ENCODE peak calls at places on chromosomes 2 and 18, in five cellular contexts. One of them, this sample, is unnamed. For H3K4me1, the result is how much of the 10 kb centered on the place peaks cover.

GRCh38 chr18:27546991-27547390 is 361.9 kb upstream of the CHST9 start:
- DNase-seq in heart left ventricle: no peak
- DNase-seq in effector memory CD4-positive, alpha-beta T cell: no peak
- DNase-seq in CD8-positive, alpha-beta T cell: no peak
- DNase-seq in SJSA1: no peak
- DNase-seq in this sample: no peak

GRCh38 chr2:60533114-60534033 is 20.1 kb downstream of the BCL11A start:
- DNase-seq in heart left ventricle: no peak
- DNase-seq in effector memory CD4-positive, alpha-beta T cell: no peak
- DNase-seq in CD8-positive, alpha-beta T cell: no peak
- DNase-seq in SJSA1: no peak
- DNase-seq in this sample: no peak

GRCh38 chr2:10032746-10033105 is 10.6 kb upstream of the KLF11 start:
- DNase-seq in heart left ventricle: peak
- DNase-seq in effector memory CD4-positive, alpha-beta T cell: no peak
- DNase-seq in CD8-positive, alpha-beta T cell: no peak
- DNase-seq in SJSA1: no peak
- DNase-seq in this sample: no peak

GRCh38 chr2:18891598-18892345 is 302.4 kb upstream of the NT5C1B start:
- DNase-seq in heart left ventricle: no peak
- DNase-seq in effector memory CD4-positive, alpha-beta T cell: no peak
- DNase-seq in CD8-positive, alpha-beta T cell: no peak
- DNase-seq in SJSA1: no peak
- DNase-seq in this sample: no peak

GRCh38 chr2:33441235-33441810 is 35.1 kb upstream of the RASGRP3 start:
- DNase-seq in heart left ventricle: peak
- DNase-seq in effector memory CD4-positive, alpha-beta T cell: no peak
- DNase-seq in CD8-positive, alpha-beta T cell: peak
- DNase-seq in SJSA1: peak
- DNase-seq in this sample: no peak

GRCh38 chr2:220556658-220557057 is 929.2 kb downstream of the SLC4A3 start:
- DNase-seq in heart left ventricle: no peak
- DNase-seq in effector memory CD4-positive, alpha-beta T cell: no peak
- DNase-seq in CD8-positive, alpha-beta T cell: no peak
- DNase-seq in SJSA1: no peak
- DNase-seq in this sample: no peak

GRCh38 chr18:8422391-8422790 is 186.8 kb upstream of the RAB12 start:
- DNase-seq in heart left ventricle: no peak
- DNase-seq in effector memory CD4-positive, alpha-beta T cell: no peak
- DNase-seq in CD8-positive, alpha-beta T cell: no peak
- DNase-seq in SJSA1: no peak
- DNase-seq in this sample: no peak

GRCh38 chr18:31050635-31051034 is 8.1 kb upstream of the DSC3 start:
- DNase-seq in heart left ventricle: no peak
- DNase-seq in effector memory CD4-positive, alpha-beta T cell: no peak
- DNase-seq in CD8-positive, alpha-beta T cell: no peak
- DNase-seq in SJSA1: no peak
- DNase-seq in this sample: no peak

GRCh38 chr2:69628325-69629038 is 15.1 kb downstream of the AAK1 start:
- DNase-seq in heart left ventricle: no peak
- DNase-seq in effector memory CD4-positive, alpha-beta T cell: no peak
- DNase-seq in CD8-positive, alpha-beta T cell: no peak
- DNase-seq in SJSA1: no peak
- DNase-seq in this sample: no peak

GRCh38 chr2:191311627-191312026 is 66.4 kb downstream of the MYO1B start:
- DNase-seq in heart left ventricle: no peak
- DNase-seq in effector memory CD4-positive, alpha-beta T cell: no peak
- DNase-seq in CD8-positive, alpha-beta T cell: no peak
- DNase-seq in SJSA1: no peak
- DNase-seq in this sample: no peak

GRCh38 chr2:50448556-50448955 is 583.4 kb downstream of the NRXN1 start:
- DNase-seq in heart left ventricle: no peak
- DNase-seq in effector memory CD4-positive, alpha-beta T cell: no peak
- DNase-seq in CD8-positive, alpha-beta T cell: no peak
- DNase-seq in SJSA1: no peak
- DNase-seq in this sample: no peak

GRCh38 chr2:96928277-96928781 is 58.1 kb downstream of the FAM178B start:
- DNase-seq in heart left ventricle: no peak
- DNase-seq in effector memory CD4-positive, alpha-beta T cell: no peak
- DNase-seq in CD8-positive, alpha-beta T cell: no peak
- DNase-seq in SJSA1: no peak
- DNase-seq in this sample: no peak

GRCh38 chr2:203675086-203675485 is 31.4 kb upstream of the CD28 start:
- DNase-seq in heart left ventricle: no peak
- DNase-seq in effector memory CD4-positive, alpha-beta T cell: no peak
- DNase-seq in CD8-positive, alpha-beta T cell: no peak
- DNase-seq in SJSA1: no peak
- DNase-seq in this sample: no peak

GRCh38 chr18:24814521-24814920 is 354.1 kb downstream of the HRH4 start:
- DNase-seq in heart left ventricle: no peak
- DNase-seq in effector memory CD4-positive, alpha-beta T cell: no peak
- DNase-seq in CD8-positive, alpha-beta T cell: no peak
- DNase-seq in SJSA1: no peak
- DNase-seq in this sample: no peak

GRCh38 chr18:29418136-29418535 is 1241.2 kb upstream of the CDH2 start:
- DNase-seq in heart left ventricle: no peak
- DNase-seq in effector memory CD4-positive, alpha-beta T cell: no peak
- DNase-seq in CD8-positive, alpha-beta T cell: no peak
- DNase-seq in SJSA1: no peak
- DNase-seq in this sample: no peak

GRCh38 chr2:239249781-239250180 is 151.0 kb downstream of the HDAC4 start:
- DNase-seq in heart left ventricle: peak
- DNase-seq in effector memory CD4-positive, alpha-beta T cell: no peak
- DNase-seq in CD8-positive, alpha-beta T cell: no peak
- DNase-seq in SJSA1: no peak
- DNase-seq in this sample: peak

GRCh38 chr2:236536727-236537398 is 32.8 kb upstream of the ACKR3 start:
- DNase-seq in heart left ventricle: no peak
- DNase-seq in effector memory CD4-positive, alpha-beta T cell: peak
- DNase-seq in CD8-positive, alpha-beta T cell: peak
- DNase-seq in SJSA1: no peak
- DNase-seq in this sample: no peak

GRCh38 chr2:223647258-223647952 is 45.2 kb upstream of the SCG2 start:
- DNase-seq in heart left ventricle: no peak
- DNase-seq in effector memory CD4-positive, alpha-beta T cell: no peak
- DNase-seq in CD8-positive, alpha-beta T cell: no peak
- DNase-seq in SJSA1: no peak
- DNase-seq in this sample: no peak

GRCh38 chr18:31741096-31741735 is 19.5 kb downstream of the SLC25A52 start:
- DNase-seq in heart left ventricle: no peak
- DNase-seq in effector memory CD4-positive, alpha-beta T cell: peak
- DNase-seq in CD8-positive, alpha-beta T cell: peak
- DNase-seq in SJSA1: no peak
- DNase-seq in this sample: no peak

DNA sequence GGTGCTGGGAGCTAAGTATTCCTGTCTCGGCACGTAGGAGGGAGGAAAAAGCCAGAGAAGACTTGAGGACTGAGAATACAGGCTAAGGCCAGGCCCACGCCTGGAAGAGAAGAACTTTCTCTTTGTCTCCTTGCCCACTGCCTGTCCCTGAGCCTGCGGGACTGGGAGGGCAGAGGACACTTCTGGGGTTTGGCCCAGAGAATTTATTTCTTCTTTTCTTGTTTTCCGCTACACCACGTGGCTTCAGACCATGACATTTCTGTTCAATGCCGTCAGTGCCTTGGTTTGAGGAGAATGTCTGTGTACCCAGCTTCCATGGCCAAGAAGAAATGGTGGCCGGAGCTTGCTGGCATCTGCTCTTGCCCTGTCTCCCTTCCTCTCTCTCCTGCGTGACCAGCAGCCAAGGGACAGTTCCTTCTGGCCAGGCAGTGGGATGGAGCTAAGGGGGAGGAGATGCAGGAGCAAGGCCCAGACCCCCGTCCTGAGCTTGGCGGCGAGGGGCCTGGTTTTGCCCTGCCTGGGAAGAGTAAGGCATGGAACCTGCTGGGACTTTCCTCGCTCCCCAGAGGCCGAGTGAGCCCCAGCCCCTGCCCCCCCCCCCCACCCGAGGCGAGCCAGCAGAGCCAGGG is 140.3 kb downstream of the KLHL29 start:
- DNase-seq in heart left ventricle: no peak
- DNase-seq in effector memory CD4-positive, alpha-beta T cell: no peak
- DNase-seq in CD8-positive, alpha-beta T cell: no peak
- DNase-seq in SJSA1: no peak
- DNase-seq in this sample: no peak
- H3K4me3 ChIP-seq in heart left ventricle: no peak
- H3K4me3 ChIP-seq in effector memory CD4-positive, alpha-beta T cell: no peak
- H3K4me3 ChIP-seq in CD8-positive, alpha-beta T cell: no peak
- H3K4me3 ChIP-seq in SJSA1: no peak
- H3K4me3 ChIP-seq in this sample: peak

GRCh38 chr18:12373771-12374116 is 3.3 kb downstream of the AFG3L2 start:
- DNase-seq in heart left ventricle: no peak
- DNase-seq in effector memory CD4-positive, alpha-beta T cell: no peak
- DNase-seq in CD8-positive, alpha-beta T cell: no peak
- DNase-seq in SJSA1: no peak
- DNase-seq in this sample: no peak

GRCh38 chr18:12377556-12378553 is 828 bp upstream of the AFG3L2 start:
- DNase-seq in heart left ventricle: no peak
- DNase-seq in effector memory CD4-positive, alpha-beta T cell: no peak
- DNase-seq in CD8-positive, alpha-beta T cell: no peak
- DNase-seq in SJSA1: no peak
- DNase-seq in this sample: no peak

GRCh38 chr18:12376718-12377555 is at the start of gene AFG3L2:
- DNase-seq in heart left ventricle: peak
- DNase-seq in effector memory CD4-positive, alpha-beta T cell: peak
- DNase-seq in CD8-positive, alpha-beta T cell: peak
- DNase-seq in SJSA1: peak
- DNase-seq in this sample: peak

GRCh38 chr18:12374398-12374797 is 2.6 kb downstream of the AFG3L2 start:
- DNase-seq in heart left ventricle: no peak
- DNase-seq in effector memory CD4-positive, alpha-beta T cell: no peak
- DNase-seq in CD8-positive, alpha-beta T cell: no peak
- DNase-seq in SJSA1: no peak
- DNase-seq in this sample: no peak

DNA sequence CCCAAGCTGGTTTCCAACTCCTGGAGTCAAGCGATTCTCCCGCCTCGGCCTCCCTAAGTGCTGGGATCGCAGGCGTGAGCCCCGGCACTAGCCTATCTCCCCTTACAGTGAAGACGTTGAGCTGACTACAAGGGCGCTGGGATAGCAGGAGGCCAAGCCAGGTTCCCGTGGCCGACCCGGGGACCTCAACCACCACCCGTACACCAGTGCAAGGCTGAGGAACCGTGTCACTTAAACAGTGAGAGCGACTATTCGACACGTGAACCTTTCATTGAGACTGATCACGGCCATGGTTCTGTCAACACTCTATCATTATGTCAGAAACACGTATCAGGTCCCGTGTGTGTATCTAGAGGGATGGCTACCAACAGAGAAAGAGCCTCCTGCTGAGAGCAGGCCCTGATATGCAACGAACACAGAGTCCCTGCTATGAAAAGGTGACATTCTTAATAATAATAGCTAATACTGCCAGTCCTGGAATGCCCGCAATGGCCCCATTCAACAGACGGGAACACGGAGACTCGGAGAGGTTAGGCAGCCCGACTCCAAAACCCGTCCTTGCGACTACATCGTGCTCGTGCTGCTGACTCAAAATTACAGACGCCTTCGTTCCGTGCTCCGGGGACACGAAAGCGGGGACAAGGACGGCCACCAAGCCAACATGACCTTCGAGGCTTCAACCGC is 851 bp downstream of the AFG3L2 start:
- DNase-seq in heart left ventricle: peak
- DNase-seq in effector memory CD4-positive, alpha-beta T cell: no peak
- DNase-seq in CD8-positive, alpha-beta T cell: no peak
- DNase-seq in SJSA1: no peak
- DNase-seq in this sample: no peak
- H3K4me1 ChIP-seq in heart left ventricle: half or more
- H3K4me1 ChIP-seq in effector memory CD4-positive, alpha-beta T cell: under half
- H3K4me1 ChIP-seq in CD8-positive, alpha-beta T cell: under half
- H3K4me1 ChIP-seq in SJSA1: under half
- H3K4me1 ChIP-seq in this sample: under half

DNA sequence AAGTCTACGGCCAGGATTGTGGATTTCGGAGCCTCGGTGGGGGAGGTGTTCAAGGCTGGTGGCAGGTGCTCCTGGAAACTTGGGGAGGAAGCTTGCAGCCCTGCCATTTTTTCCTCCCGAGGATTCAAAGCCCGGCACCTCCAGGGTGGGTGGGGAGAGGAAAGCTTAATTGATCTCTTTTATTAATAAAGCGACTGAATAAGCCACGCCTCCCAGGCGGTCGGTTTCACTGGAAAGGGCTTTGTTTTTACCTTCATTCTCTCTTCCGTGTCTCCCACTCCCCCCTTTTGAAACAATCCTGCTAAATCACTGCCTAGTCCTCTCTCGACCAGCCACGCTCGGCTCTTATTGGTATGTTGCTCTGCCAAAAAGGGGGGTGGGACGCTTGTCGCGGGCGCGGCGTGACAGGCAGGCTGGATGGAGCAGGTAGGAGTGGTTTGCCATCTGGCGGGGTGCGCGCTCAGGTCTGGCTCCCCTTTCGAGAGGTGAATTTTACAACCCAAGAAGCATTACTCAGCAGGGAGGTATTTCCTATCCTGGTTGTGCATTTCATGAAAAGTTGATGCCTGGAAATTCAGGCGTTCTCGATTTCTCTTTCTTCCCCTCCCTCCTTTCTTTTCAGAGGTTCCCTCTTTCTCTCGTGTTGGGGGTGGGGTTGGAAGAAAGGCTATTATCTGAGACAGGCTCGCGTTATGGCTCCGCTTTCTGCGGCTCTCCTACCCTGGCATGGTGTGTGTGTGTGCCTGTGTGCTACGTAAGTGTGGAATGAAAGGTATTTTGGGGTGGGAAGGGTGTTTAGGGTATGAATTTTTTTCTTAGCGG is 1.4 kb downstream of the NEDD4L start:
- DNase-seq in heart left ventricle: peak
- DNase-seq in effector memory CD4-positive, alpha-beta T cell: no peak
- DNase-seq in CD8-positive, alpha-beta T cell: peak
- DNase-seq in SJSA1: peak
- DNase-seq in this sample: no peak
- H3K27ac ChIP-seq in heart left ventricle: no peak
- H3K27ac ChIP-seq in effector memory CD4-positive, alpha-beta T cell: no peak
- H3K27ac ChIP-seq in CD8-positive, alpha-beta T cell: no peak
- H3K27ac ChIP-seq in SJSA1: peak
- H3K27ac ChIP-seq in this sample: peak

DNA sequence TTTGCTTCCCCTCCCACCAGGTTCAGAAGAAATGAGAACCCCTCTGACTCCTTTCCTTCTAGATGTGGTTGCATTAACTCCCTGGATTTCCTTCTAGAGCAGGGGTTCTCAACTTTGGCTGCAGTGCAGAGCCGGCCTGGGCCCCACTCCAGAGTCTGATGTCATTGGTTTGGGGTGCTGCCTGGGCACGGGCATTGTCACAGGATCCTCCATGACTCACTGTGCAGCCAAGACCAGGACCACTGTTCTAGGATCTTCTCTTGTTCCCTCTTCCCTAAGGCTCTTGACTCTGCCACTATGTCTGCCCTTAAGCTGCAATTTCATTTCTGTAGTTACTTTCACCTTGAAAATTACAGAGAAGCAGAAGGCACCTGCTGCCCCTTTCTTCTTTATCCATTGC is 31.8 kb downstream of the TBC1D8 start:
- DNase-seq in heart left ventricle: peak
- DNase-seq in effector memory CD4-positive, alpha-beta T cell: no peak
- DNase-seq in CD8-positive, alpha-beta T cell: no peak
- DNase-seq in SJSA1: no peak
- DNase-seq in this sample: peak
- H3K4me3 ChIP-seq in heart left ventricle: no peak
- H3K4me3 ChIP-seq in effector memory CD4-positive, alpha-beta T cell: no peak
- H3K4me3 ChIP-seq in CD8-positive, alpha-beta T cell: no peak
- H3K4me3 ChIP-seq in SJSA1: no peak
- H3K4me3 ChIP-seq in this sample: no peak